ENCODE peak calls at places on chromosomes 6 and 20, in five cellular contexts. N, X, Z, L and Y are unnamed samples.
A peak's percentile ranks its signal among the peaks of the same experiment; 100 is the strongest.

GRCh38 chr20:313948-314347 is 11.4 kb upstream of the SOX12 start:
- DNase-seq in N (peak; percentile 50), X (no peak), Z (no peak), L (peak; percentile 83), Y (no peak)

GRCh38 chr6:16333580-16333979 is 95.2 kb downstream of the GMPR start:
- DNase-seq in N (no peak), X (no peak), Z (no peak), L (peak; percentile 60), Y (no peak)

GRCh38 chr6:84774174-84775158 is 10.1 kb upstream of the TBX18 start:
- DNase-seq in N (no peak), X (peak; percentile 90), Z (no peak), L (no peak), Y (no peak)

GRCh38 chr6:3456794-3457709 is at the start of gene SLC22A23:
- DNase-seq in N (peak; percentile 53), X (peak; percentile 95), Z (peak; percentile 46), L (no peak), Y (peak; percentile 92)

GRCh38 chr6:120378582-120379220 is 955.6 kb downstream of the TBC1D32 start:
- DNase-seq in N (peak; percentile 58), X (no peak), Z (peak; percentile 70), L (no peak), Y (no peak)

GRCh38 chr6:37110455-37111155 is 59.3 kb upstream of the PIM1 start:
- DNase-seq in N (no peak), X (no peak), Z (no peak), L (no peak), Y (no peak)

GRCh38 chr20:34815636-34816035 is 9.8 kb downstream of the NCOA6 start:
- DNase-seq in N (no peak), X (no peak), Z (no peak), L (peak; percentile 33), Y (no peak)

GRCh38 chr20:23283096-23283850 is 67.3 kb upstream of the NXT1 start:
- DNase-seq in N (no peak), X (no peak), Z (no peak), L (no peak), Y (no peak)

GRCh38 chr6:17334265-17334664 is 53.1 kb downstream of the RBM24 start:
- DNase-seq in N (no peak), X (no peak), Z (no peak), L (peak; percentile 70), Y (no peak)

GRCh38 chr6:167293590-167294091 is 2.5 kb downstream of the UNC93A start:
- DNase-seq in N (no peak), X (no peak), Z (no peak), L (no peak), Y (no peak)

GRCh38 chr6:46651006-46651405 is 1.6 kb downstream of the CYP39A1 start:
- DNase-seq in N (no peak), X (no peak), Z (no peak), L (peak; percentile 2), Y (no peak)

GRCh38 chr6:156957931-156958547 is 180.9 kb downstream of the ARID1B start:
- DNase-seq in N (no peak), X (no peak), Z (no peak), L (peak; percentile 35), Y (no peak)

GRCh38 chr6:3906191-3907019 is 57.2 kb downstream of the FAM50B start:
- DNase-seq in N (no peak), X (no peak), Z (no peak), L (no peak), Y (no peak)

GRCh38 chr6:166970776-166971175 is 14.4 kb upstream of the RNASET2 start:
- DNase-seq in N (no peak), X (peak; percentile 61), Z (no peak), L (no peak), Y (no peak)

GRCh38 chr6:113690255-113690956 is 166.7 kb upstream of the MARCKS start:
- DNase-seq in N (peak; percentile 60), X (no peak), Z (no peak), L (peak; percentile 94), Y (no peak)

GRCh38 chr20:64041040-64041780 is 5.2 kb downstream of the C20orf204 start:
- DNase-seq in N (peak; percentile 90), X (no peak), Z (no peak), L (no peak), Y (no peak)

GRCh38 chr20:33859157-33859695 is 48.1 kb downstream of the CHMP4B start:
- DNase-seq in N (no peak), X (no peak), Z (no peak), L (no peak), Y (no peak)

GRCh38 chr6:69601132-69601531 is 195.7 kb downstream of the LMBRD1 start:
- DNase-seq in N (no peak), X (peak; percentile 48), Z (no peak), L (no peak), Y (no peak)

GRCh38 chr6:74182992-74183391 is 487.0 kb downstream of the CD109 start:
- DNase-seq in N (no peak), X (peak; percentile 1), Z (no peak), L (peak; percentile 12), Y (no peak)

GRCh38 chr6:145669627-145670034 is 65.7 kb downstream of the EPM2A start:
- DNase-seq in N (no peak), X (no peak), Z (no peak), L (peak; percentile 86), Y (no peak)

GRCh38 chr20:31710423-31711250 is 12.0 kb downstream of the BCL2L1 start:
- DNase-seq in N (no peak), X (no peak), Z (no peak), L (no peak), Y (no peak)

GRCh38 chr6:14743465-14744211 is 502.2 kb upstream of the JARID2 start:
- DNase-seq in N (peak; percentile 95), X (no peak), Z (peak; percentile 94), L (peak; percentile 100), Y (no peak)

GRCh38 chr6:106724848-106725247 is 95.5 kb downstream of the QRSL1 start:
- DNase-seq in N (no peak), X (no peak), Z (no peak), L (no peak), Y (no peak)

GRCh38 chr6:116444092-116444491 is 17.1 kb upstream of the CALHM6 start:
- DNase-seq in N (peak; percentile 64), X (no peak), Z (peak; percentile 7), L (peak; percentile 51), Y (no peak)

GRCh38 chr20:57283867-57284266 is 17.4 kb upstream of the BMP7 start:
- DNase-seq in N (no peak), X (no peak), Z (no peak), L (no peak), Y (no peak)

DNA sequence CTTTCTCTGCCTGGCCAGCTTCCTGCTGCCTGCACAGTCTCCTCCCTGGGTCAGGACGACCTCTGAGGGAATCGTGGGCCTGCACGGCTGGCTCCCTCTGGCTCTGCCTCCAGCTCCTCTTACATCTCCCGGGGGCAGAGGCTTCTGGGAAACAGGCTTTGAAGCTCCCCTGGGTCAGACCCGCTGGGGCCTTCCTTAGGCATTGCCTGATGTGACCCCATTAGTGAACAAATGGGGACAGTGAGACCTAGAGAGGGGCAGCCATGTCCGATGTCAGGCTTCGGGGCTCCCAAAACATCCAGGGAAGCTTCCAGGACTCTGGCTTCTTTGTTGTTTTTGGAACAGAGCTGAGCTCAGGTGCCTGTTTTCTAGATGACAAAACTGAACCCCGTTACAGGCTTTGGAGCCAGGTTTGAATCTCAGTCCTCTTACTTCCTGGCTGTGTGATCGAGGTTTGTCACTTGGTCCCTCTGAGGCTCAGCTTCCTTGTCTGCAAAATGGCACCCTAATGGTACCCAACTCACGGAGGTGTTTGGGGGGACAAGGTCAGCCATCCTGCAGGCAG is 94.3 kb downstream of the CEBPB start:
- DNase-seq in N (no peak), X (no peak), Z (no peak), L (no peak), Y (no peak)
- TF ChIP-seq POLR2A in N (no peak), X (no peak), Z (no peak), L (no peak), Y (no peak)

GRCh38 chr6:32169211-32169610 is 4.8 kb downstream of the EGFL8 start:
- DNase-seq in N (no peak), X (no peak), Z (no peak), L (no peak), Y (no peak)
- TF ChIP-seq POLR2A in N (no peak), X (no peak), Z (no peak), L (no peak), Y (no peak)

GRCh38 chr20:24782801-24783630 is 166.1 kb upstream of the CST7 start:
- DNase-seq in N (no peak), X (no peak), Z (no peak), L (no peak), Y (no peak)
- TF ChIP-seq POLR2A in N (no peak), X (no peak), Z (no peak), L (no peak), Y (no peak)

DNA sequence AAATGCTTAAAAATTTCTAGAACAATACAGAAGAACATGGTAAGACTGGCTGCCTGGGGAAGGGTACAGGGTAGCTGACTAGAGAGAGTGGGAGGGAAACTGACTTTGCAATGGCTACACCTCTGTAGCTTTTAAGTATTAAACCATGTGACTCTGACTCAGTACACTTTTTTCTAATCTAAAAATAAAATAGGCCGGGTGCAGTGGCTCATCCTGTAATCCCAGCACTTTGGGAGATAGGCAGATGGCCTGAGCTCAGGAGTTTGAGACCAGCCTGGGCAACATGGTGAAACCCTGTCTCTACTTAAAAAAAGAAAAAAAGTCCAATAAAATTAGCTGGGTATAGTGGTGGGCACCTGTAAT is 18.5 kb downstream of the ATP9A start:
- DNase-seq in N (no peak), X (no peak), Z (no peak), L (peak; percentile 79), Y (no peak)
- TF ChIP-seq POLR2A in N (no peak), X (no peak), Z (no peak), L (no peak), Y (no peak)

DNA sequence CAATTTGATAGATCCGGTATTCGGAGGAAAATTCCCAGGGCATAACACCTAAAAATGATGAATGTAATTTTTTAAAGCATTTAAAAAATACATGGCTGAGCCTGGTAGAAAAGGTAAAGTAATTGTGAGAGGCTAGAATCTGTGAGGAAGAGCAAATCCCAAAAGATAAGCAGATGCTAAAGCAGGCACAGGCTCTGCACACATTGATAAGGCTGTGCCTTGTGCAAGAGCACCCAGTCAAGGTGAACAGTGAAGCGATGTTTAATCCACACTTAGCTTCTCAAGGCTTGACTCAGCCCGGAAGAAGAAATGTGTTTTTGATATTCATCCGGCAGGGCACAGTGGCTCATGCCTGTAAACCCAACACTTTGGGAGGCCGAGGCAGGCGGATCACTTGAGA is 5.1 kb upstream of the EPB41L2 start:
- DNase-seq in N (no peak), X (no peak), Z (no peak), L (no peak), Y (no peak)
- TF ChIP-seq POLR2A in N (no peak), X (no peak), Z (no peak), L (no peak), Y (no peak)

DNA sequence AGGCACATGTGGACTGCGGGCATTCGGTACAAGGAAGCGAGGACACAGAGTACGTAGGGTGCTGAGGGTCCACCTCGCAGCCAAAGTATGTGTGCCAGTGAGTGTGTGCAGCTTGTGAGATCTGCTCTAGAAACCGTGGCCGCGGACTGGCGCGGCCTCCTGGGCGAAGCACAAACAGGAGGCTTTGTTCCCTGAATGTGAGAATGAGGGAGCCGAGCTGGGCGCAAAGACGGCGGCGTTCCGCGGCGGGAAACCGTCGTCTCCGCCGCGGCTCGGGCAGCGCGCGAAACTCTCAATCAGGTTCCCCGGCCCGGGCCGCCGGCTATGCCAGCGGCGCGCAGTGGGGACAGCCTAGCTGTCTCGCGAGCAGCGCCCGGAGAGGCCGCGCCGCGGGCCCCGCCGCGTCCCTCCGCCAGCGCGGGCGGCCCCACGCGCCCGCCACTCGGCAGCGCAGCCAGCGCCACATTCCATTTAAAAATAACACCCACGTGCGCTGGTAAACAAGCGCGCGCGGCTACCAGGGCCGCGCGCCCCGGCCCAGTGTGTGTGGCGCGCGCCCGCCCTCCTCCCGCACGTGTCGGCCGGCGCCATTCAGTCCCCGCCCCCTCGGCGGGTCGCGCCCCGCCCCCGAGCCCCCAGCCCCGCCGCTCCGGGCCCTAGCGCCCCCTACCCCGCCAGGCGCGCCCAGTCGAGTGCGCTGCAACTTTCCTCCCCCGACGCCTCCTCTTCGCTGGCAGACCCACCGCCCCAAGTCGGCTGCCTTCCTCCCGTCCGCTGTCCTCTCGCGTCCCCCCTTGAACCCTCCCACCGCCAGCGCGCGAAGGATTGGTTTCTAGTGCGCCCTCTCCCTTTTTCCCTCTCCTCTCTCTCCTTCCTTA is 3.0 kb upstream of the FOXO3 start:
- DNase-seq in N (no peak), X (peak; percentile 97), Z (no peak), L (peak; percentile 62), Y (peak; percentile 37)
- TF ChIP-seq POLR2A in N (peak; percentile 56), X (peak; percentile 28), Z (no peak), L (no peak), Y (no peak)